ENCODE peak calls at places on chromosomes 13 and 19, in four cellular contexts. C is naive thymus-derived CD4-positive, alpha-beta T cell; U is NCI-H2029 treated with DMSO at 0.1 percent for 48 hours; I is islet precursor cell. Z is an unnamed sample.

GRCh38 chr19:56314584-56315075 is at the start of gene ZSCAN5A:
- DNase-seq in I (peak; percentile 97), U (peak; percentile 98), C (peak; percentile 99), Z (peak; percentile 100)

GRCh38 chr13:85665286-85665685 is 133.9 kb downstream of the SLITRK6 start:
- DNase-seq in I (no peak), U (no peak), C (no peak), Z (no peak)

GRCh38 chr13:35164324-35164932 is 222.4 kb downstream of the NBEA start:
- DNase-seq in U (peak; percentile 52), I (no peak), C (peak; percentile 46), Z (no peak)

GRCh38 chr13:41601718-41602445 is 144.5 kb downstream of the RGCC start:
- DNase-seq in U (no peak), I (no peak), C (no peak), Z (no peak)

GRCh38 chr19:2546128-2547032 is 70.5 kb downstream of the GADD45B start:
- DNase-seq in I (peak; percentile 94), C (no peak), U (no peak), Z (no peak)

GRCh38 chr19:42140125-42140754 is 8.0 kb upstream of the POU2F2 start:
- DNase-seq in C (no peak), I (peak; percentile 94), U (no peak), Z (no peak)

GRCh38 chr19:49832556-49832955 is 14.5 kb downstream of the MED25 start:
- DNase-seq in C (no peak), I (no peak), U (no peak), Z (no peak)

GRCh38 chr13:112567161-112567862 is 20.6 kb downstream of the TUBGCP3 start:
- DNase-seq in C (no peak), I (no peak), U (no peak), Z (no peak)

GRCh38 chr13:48400820-48401219 is 12.1 kb downstream of the LPAR6 start:
- DNase-seq in I (no peak), U (no peak), C (no peak), Z (no peak)

GRCh38 chr19:28612275-28612769 is 600.6 kb downstream of the UQCRFS1 start:
- DNase-seq in U (no peak), I (no peak), C (no peak), Z (no peak)

Z was measured in stimulated activated naive CD4-positive, alpha-beta T cell.